ENCODE peak calls at places on chromosomes 4 and X, in seven cellular contexts. R is OCI-LY7, Y is chondrocyte, K is RWPE1, T is fibroblast of pulmonary artery, E is K562, V is transverse colon. O is an unnamed sample.

GRCh38 chrX:136182394-136182793 is 35.1 kb downstream of the FHL1 start:
- DNase-seq in R (no peak), Y (no peak), K (no peak), T (no peak), E (no peak), V (no peak), O (no peak)

GRCh38 chrX:150690126-150690525 is 3.1 kb upstream of the MTMR1 start:
- DNase-seq in R (no peak), Y (no peak), K (peak; percentile 46), T (peak; percentile 82), E (no peak), V (no peak), O (no peak)

GRCh38 chrX:45745479-45745878 is 544.8 kb upstream of the DIPK2B start:
- DNase-seq in R (no peak), Y (no peak), K (no peak), T (no peak), E (no peak), V (no peak), O (no peak)

GRCh38 chr4:76548704-76549103 is 113.7 kb downstream of the SHROOM3 start:
- DNase-seq in R (no peak), Y (no peak), K (no peak), T (no peak), E (no peak), V (no peak), O (no peak)

GRCh38 chr4:114026447-114026846 is 47.0 kb upstream of the ARSJ start:
- DNase-seq in R (no peak), Y (no peak), K (no peak), T (no peak), E (no peak), V (no peak), O (no peak)

GRCh38 chr4:65668201-65669007 is 1.9 kb downstream of the EPHA5 start:
- DNase-seq in R (no peak), Y (peak; percentile 75), K (no peak), T (peak; percentile 34), E (no peak), V (no peak), O (no peak)

GRCh38 chr4:41359069-41359769 is 102.5 kb downstream of the UCHL1 start:
- DNase-seq in R (no peak), Y (no peak), K (no peak), T (no peak), E (no peak), V (no peak), O (no peak)

GRCh38 chr4:74649193-74649592 is 145.1 kb downstream of the BTC start:
- DNase-seq in R (no peak), Y (no peak), K (no peak), T (no peak), E (no peak), V (no peak), O (no peak)

GRCh38 chrX:644304-645023 is 13.9 kb downstream of the SHOX start:
- DNase-seq in R (no peak), Y (no peak), K (no peak), T (no peak), E (no peak), V (no peak), O (no peak)

DNA sequence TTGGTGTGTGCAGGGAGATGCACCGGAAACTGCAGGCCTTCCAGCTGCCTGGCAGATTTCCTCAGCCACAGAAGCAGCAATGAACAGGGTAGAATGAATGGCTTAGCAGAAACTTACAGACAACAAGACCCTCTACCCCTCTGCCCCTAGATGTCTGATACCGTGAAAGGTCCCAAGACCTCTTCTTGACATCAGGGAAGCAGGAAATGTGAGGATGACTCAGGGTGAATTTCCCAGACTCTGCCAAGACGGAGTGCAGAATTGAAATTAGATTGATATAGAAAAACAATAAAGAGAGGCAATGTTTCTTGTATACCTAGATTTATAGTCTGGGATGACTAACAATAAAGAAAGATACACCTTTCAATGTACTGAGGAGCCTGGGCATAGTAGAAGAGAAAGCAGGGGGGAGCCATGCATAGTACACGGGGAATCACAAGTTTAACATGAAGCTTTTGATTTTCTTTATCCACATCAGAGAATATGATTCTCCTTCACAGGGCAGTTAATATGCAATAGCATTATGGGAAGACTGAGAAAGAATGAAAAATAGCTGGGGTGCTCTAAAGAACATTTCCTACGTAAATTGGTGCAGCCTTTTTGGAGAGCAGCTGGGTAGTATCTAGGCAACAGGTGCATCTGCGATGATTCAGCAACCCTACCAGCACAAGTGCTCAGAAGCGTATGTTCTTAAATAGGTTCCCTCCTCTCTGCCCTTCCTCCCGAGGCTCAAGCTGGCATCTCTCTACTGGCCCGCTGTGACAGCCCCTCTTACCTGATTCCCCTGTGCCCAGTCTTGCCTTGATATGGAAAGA is 18.3 kb upstream of the CXCR3 start:
- DNase-seq in R (peak; percentile 64), Y (no peak), K (no peak), T (no peak), E (no peak), V (peak; percentile 21), O (no peak)
- TF ChIP-seq CTCF in R (no peak), Y (no peak), K (no peak), T (no peak), E (no peak), V (no peak), O (no peak)

GRCh38 chrX:108712886-108713285 is 23.5 kb downstream of the IRS4 start:
- DNase-seq in R (no peak), Y (no peak), K (no peak), T (no peak), E (no peak), V (no peak), O (no peak)
- TF ChIP-seq CTCF in R (no peak), Y (no peak), K (no peak), T (no peak), E (no peak), V (no peak), O (no peak)

DNA sequence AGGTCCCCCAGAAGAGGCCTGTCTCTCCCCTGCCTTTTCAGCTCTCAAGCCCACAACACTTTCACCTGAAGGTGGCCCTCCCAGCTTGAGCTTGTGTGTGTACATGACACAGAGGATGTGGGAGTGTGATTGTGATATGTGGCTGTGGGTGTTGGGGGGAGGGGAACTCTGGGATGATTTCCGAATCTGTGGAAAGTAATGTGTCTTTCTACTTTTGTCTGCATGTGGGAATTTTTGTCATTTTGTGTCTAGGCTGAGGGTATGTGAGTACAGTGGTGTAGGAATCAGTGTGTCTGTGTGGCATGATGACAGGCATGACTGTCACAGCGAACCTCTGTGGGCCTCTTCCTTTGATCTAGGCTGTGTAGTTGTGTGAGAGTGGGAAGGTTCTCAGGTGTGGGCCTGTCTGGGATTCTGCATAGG is 6.4 kb downstream of the SYP start:
- DNase-seq in R (no peak), Y (no peak), K (no peak), T (peak; percentile 10), E (no peak), V (no peak), O (no peak)
- TF ChIP-seq CTCF in R (no peak), Y (no peak), K (no peak), T (no peak), E (no peak), V (no peak), O (no peak)

GRCh38 chr4:94412019-94413017 is 39.4 kb upstream of the PDLIM5 start:
- DNase-seq in R (no peak), Y (no peak), K (peak; percentile 60), T (peak; percentile 94), E (peak; percentile 69), V (no peak), O (no peak)
- TF ChIP-seq CTCF in R (no peak), Y (no peak), K (no peak), T (no peak), E (no peak), V (no peak), O (no peak)

DNA sequence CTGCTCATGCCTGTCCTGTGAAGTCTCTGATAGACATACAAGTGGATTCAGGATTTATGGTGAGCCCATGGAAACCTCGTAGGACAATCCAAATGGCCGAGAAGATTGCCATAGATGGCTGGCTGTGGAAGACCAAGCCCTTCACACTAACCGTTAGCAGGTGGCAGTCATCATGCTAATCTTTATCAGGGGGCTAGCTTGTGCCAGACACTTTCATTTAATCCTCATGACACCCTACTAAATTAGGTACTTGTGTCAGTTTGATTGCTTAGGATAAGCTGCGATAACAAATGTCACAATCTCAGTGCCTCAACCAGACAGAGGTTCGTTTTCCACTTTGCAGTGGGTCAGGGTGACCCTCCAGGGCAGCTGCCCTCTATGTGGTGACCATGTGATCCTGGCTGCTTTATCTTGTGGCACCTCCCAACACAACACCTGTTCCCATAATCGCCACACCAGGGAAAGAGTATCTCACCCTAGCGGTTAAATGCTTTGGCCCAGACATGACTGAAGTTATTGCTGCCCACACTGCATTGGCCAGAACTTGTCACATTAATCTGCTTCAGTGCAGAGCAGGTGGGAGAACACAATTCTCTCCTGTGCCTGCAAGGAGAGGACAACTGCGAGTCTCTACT is 60.8 kb downstream of the REPS2 start:
- DNase-seq in R (peak; percentile 47), Y (no peak), K (no peak), T (no peak), E (peak; percentile 30), V (no peak), O (no peak)
- TF ChIP-seq CTCF in R (peak; percentile 70), Y (peak; percentile 55), K (no peak), T (no peak), E (peak; percentile 47), V (no peak), O (no peak)

GRCh38 chr4:33477715-33478114 is 2757.5 kb downstream of the PCDH7 start:
- DNase-seq in R (no peak), Y (no peak), K (no peak), T (no peak), E (no peak), V (no peak), O (no peak)
- TF ChIP-seq CTCF in R (no peak), Y (no peak), K (no peak), T (no peak), E (no peak), V (no peak), O (no peak)

DNA sequence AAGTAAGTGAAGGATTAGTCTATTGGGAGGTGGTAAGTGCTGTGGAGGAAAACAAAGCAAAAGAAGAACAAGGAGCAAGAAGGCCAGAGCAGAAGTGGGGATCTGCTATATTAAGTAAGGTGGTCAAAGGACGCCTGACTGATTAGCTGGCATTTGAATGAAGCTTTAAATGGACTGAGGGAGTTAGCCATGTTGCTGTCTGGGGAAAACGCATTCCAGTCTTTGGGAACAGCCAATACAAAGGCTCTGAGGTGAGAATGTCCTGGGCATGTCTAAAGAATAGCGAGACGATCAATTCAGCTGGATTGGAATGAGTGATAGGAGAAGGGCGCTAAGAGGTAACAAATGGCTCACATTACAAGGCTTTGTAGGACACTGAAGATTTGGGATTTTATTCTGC is 48.5 kb upstream of the ATOH1 start:
- DNase-seq in R (no peak), Y (no peak), K (no peak), T (no peak), E (no peak), V (no peak), O (no peak)
- TF ChIP-seq CTCF in R (no peak), Y (no peak), K (no peak), T (no peak), E (no peak), V (no peak), O (no peak)

GRCh38 chrX:107559506-107559905 is 68.8 kb upstream of the PRPS1 start:
- DNase-seq in R (no peak), Y (no peak), K (no peak), T (no peak), E (no peak), V (no peak), O (no peak)
- TF ChIP-seq CTCF in R (no peak), Y (no peak), K (no peak), T (no peak), E (no peak), V (no peak), O (no peak)